ENCODE peak calls at places on chromosomes 11 and 22, in seven cellular contexts. M is bronchial epithelial cell, L is HFFc6, O is fibroblast of villous mesenchyme, G is H9, A is thoracic aorta, C is GM06990. P is an unnamed sample.

GRCh38 chr22:25182131-25183110 is 17.2 kb upstream of the CRYBB3 start:
- DNase-seq in M (no peak), L (no peak), O (no peak), G (no peak), A (no peak), C (no peak), P (no peak)

GRCh38 chr11:87239001-87239400 is 201.3 kb downstream of the TMEM135 start:
- DNase-seq in M (no peak), L (no peak), O (no peak), G (no peak), A (no peak), C (no peak), P (no peak)

GRCh38 chr11:119651802-119652584 is 77.0 kb downstream of the NECTIN1 start:
- DNase-seq in M (no peak), L (no peak), O (no peak), G (peak), A (no peak), C (no peak), P (no peak)

GRCh38 chr11:116990061-116990473 is 108.2 kb downstream of the SIK3 start:
- DNase-seq in M (peak), L (peak), O (peak), G (no peak), A (no peak), C (no peak), P (no peak)

GRCh38 chr22:42720263-42721044 is at the start of gene A4GALT:
- DNase-seq in M (no peak), L (no peak), O (no peak), G (peak), A (no peak), C (peak), P (peak)

GRCh38 chr11:13012037-13012693 is 3.0 kb downstream of the RASSF10 start:
- DNase-seq in M (no peak), L (no peak), O (no peak), G (no peak), A (no peak), C (no peak), P (no peak)

GRCh38 chr22:35435201-35435712 is 35.3 kb downstream of the MCM5 start:
- DNase-seq in M (no peak), L (no peak), O (no peak), G (no peak), A (no peak), C (no peak), P (no peak)

GRCh38 chr11:60303661-60304060 is 23.2 kb downstream of the MS4A4A start:
- DNase-seq in M (peak), L (no peak), O (peak), G (no peak), A (no peak), C (no peak), P (no peak)

GRCh38 chr11:28767574-28767973 is 659.4 kb downstream of the METTL15 start:
- DNase-seq in M (peak), L (peak), O (no peak), G (no peak), A (no peak), C (no peak), P (no peak)

GRCh38 chr22:23381661-23382427 is 198.2 kb downstream of the IGLL1 start:
- DNase-seq in M (no peak), L (no peak), O (no peak), G (no peak), A (no peak), C (no peak), P (peak)

GRCh38 chr22:39940757-39941305 is 19.4 kb upstream of the TMA7B start:
- DNase-seq in M (peak), L (no peak), O (no peak), G (no peak), A (no peak), C (no peak), P (peak)

GRCh38 chr11:70739811-70740474 is 341.6 kb downstream of the CTTN start:
- DNase-seq in M (no peak), L (no peak), O (no peak), G (no peak), A (no peak), C (no peak), P (no peak)

GRCh38 chr11:88303037-88303436 is 34.5 kb downstream of the CTSC start:
- DNase-seq in M (no peak), L (no peak), O (no peak), G (no peak), A (no peak), C (peak), P (peak)

GRCh38 chr22:42862045-42862734 is 5.1 kb upstream of the ARFGAP3 start:
- DNase-seq in M (peak), L (peak), O (peak), G (no peak), A (no peak), C (no peak), P (no peak)

GRCh38 chr22:19147193-19147780 is 2.8 kb downstream of the GSC2 start:
- DNase-seq in M (no peak), L (no peak), O (no peak), G (no peak), A (no peak), C (no peak), P (no peak)

GRCh38 chr11:77147668-77148321 is 19.7 kb downstream of the MYO7A start:
- DNase-seq in M (no peak), L (no peak), O (peak), G (peak), A (no peak), C (no peak), P (peak)

GRCh38 chr11:123798513-123799252 is 7.5 kb downstream of the OR6M1 start:
- DNase-seq in M (peak), L (no peak), O (no peak), G (no peak), A (no peak), C (no peak), P (no peak)

GRCh38 chr22:25366408-25366807 is 147.0 kb downstream of the CRYBB2 start:
- DNase-seq in M (no peak), L (no peak), O (no peak), G (no peak), A (no peak), C (no peak), P (no peak)

GRCh38 chr11:35056391-35057093 is 82.4 kb upstream of the CD44 start:
- DNase-seq in M (peak), L (no peak), O (no peak), G (no peak), A (no peak), C (no peak), P (no peak)

GRCh38 chr22:21837184-21837979 is 30.1 kb downstream of the MAPK1 start:
- DNase-seq in M (peak), L (peak), O (peak), G (no peak), A (no peak), C (no peak), P (no peak)

GRCh38 chr11:65100674-65101350 is 4.8 kb downstream of the VPS51 start:
- DNase-seq in M (no peak), L (no peak), O (no peak), G (no peak), A (no peak), C (no peak), P (no peak)
- TF ChIP-seq CTCF in M (no peak), L (peak), O (peak), G (peak), A (no peak), C (peak), P (no peak)

GRCh38 chr11:2208691-2209369 is 37.2 kb upstream of the TH start:
- DNase-seq in M (peak), L (no peak), O (no peak), G (peak), A (no peak), C (no peak), P (peak)
- TF ChIP-seq CTCF in M (peak), L (peak), O (no peak), G (peak), A (no peak), C (no peak), P (no peak)

GRCh38 chr11:66494935-66495334 is 14.7 kb downstream of the DPP3 start:
- DNase-seq in M (no peak), L (no peak), O (no peak), G (peak), A (no peak), C (no peak), P (no peak)
- TF ChIP-seq CTCF in M (no peak), L (no peak), O (no peak), G (peak), A (no peak), C (no peak), P (no peak)

DNA sequence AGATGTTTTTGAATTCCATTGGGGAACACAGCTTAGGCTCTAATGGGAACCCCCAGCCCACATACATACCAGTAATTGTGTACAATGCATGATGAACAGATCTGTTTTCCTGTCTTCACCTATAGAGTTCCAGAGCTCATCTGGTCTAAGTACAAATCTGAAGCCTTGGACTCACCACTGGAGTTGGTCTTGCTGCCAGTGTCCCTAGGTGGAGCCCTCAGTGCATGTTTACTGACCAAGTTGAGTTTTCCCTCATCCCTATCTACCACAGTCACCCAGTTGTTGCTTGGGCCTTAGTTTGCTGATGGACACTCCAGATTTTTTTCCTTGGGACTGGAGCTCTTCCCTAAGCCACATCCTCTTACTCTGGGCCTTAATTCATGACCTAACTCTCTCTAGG is 159.2 kb upstream of the DDI1 start:
- DNase-seq in M (no peak), L (peak), O (peak), G (no peak), A (no peak), C (no peak), P (no peak)
- TF ChIP-seq CTCF in M (peak), L (peak), O (peak), G (no peak), A (no peak), C (no peak), P (peak)

GRCh38 chr11:1639102-1639620 is 9.6 kb downstream of the KRTAP5-5 start:
- DNase-seq in M (no peak), L (no peak), O (no peak), G (no peak), A (no peak), C (no peak), P (no peak)
- TF ChIP-seq CTCF in M (no peak), L (no peak), O (no peak), G (no peak), A (no peak), C (no peak), P (no peak)

DNA sequence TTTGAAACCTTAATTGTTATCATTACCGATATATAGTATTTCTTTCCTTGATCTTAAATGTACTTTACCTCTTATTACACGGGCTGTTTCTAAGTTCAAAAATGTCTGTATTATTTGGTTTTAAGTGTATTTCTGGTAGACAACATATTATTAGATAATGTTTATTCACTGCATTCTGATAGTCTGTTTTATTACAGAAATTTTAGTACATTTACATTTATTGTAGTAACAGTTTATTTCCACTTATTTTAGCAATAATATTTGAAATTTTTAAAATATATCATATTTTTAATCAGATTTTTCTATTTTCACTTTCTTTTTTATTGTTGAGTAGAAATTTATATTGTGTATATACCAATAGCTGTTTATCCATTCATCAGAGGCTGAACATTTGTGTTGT is 1195.2 kb downstream of the TBC1D22A start:
- DNase-seq in M (no peak), L (no peak), O (no peak), G (no peak), A (no peak), C (no peak), P (no peak)
- TF ChIP-seq CTCF in M (no peak), L (no peak), O (no peak), G (no peak), A (no peak), C (no peak), P (no peak)

GRCh38 chr11:67497656-67498291 is 7.4 kb downstream of the PITPNM1 start:
- DNase-seq in M (no peak), L (no peak), O (no peak), G (no peak), A (no peak), C (no peak), P (no peak)
- TF ChIP-seq CTCF in M (no peak), L (no peak), O (no peak), G (no peak), A (no peak), C (no peak), P (no peak)

P was measured in GM13976.